ENCODE peak calls at places on chromosomes 4 and X, in four cellular contexts. H is transverse colon, S is suprapubic skin, Q is stomach. D is an unnamed sample.

GRCh38 chr4:11424000-11424399 is 4.7 kb downstream of the HS3ST1 start:
- DNase-seq in H (no peak), S (no peak), Q (no peak), D (no peak)

GRCh38 chrX:74119016-74119910 is 184.7 kb upstream of the ZCCHC13 start:
- DNase-seq in H (no peak), S (no peak), Q (no peak), D (no peak)

GRCh38 chr4:10703146-10703545 is 18.6 kb upstream of the CLNK start:
- DNase-seq in H (no peak), S (no peak), Q (no peak), D (no peak)

GRCh38 chr4:127470290-127470809 is 162.4 kb upstream of the INTU start:
- DNase-seq in H (no peak), S (no peak), Q (no peak), D (no peak)

GRCh38 chr4:165864228-165864627 is 8.8 kb upstream of the TLL1 start:
- DNase-seq in H (no peak), S (no peak), Q (no peak), D (no peak)

GRCh38 chrX:110287605-110288004 is 30.3 kb downstream of the AMMECR1 start:
- DNase-seq in H (no peak), S (no peak), Q (no peak), D (no peak)

GRCh38 chrX:41335590-41336331 is 1.8 kb downstream of the DDX3X start:
- DNase-seq in H (no peak), S (no peak), Q (no peak), D (no peak)

GRCh38 chr4:111537165-111537564 is 608.1 kb upstream of the FAM241A start:
- DNase-seq in H (no peak), S (no peak), Q (no peak), D (no peak)

GRCh38 chrX:133527415-133527814 is 112.1 kb upstream of the GPC4 start:
- DNase-seq in H (no peak), S (no peak), Q (no peak), D (no peak)

GRCh38 chr4:2041234-2042130 is 17.6 kb upstream of the NAT8L start:
- DNase-seq in H (peak; percentile 86), S (peak; percentile 86), Q (peak; percentile 80), D (peak; percentile 91)

GRCh38 chr4:13481569-13481968 is 2.6 kb downstream of the RAB28 start:
- DNase-seq in H (no peak), S (no peak), Q (no peak), D (no peak)

GRCh38 chrX:139077303-139078131 is 366.0 kb upstream of the FGF13 start:
- DNase-seq in H (no peak), S (no peak), Q (no peak), D (no peak)

GRCh38 chr4:76061977-76062376 is 12.5 kb upstream of the ART3 start:
- DNase-seq in H (no peak), S (no peak), Q (no peak), D (no peak)

GRCh38 chr4:1055721-1056590 is 44.5 kb downstream of the FGFRL1 start:
- DNase-seq in H (peak; percentile 63), S (peak; percentile 80), Q (peak; percentile 54), D (no peak)

GRCh38 chrX:121301356-121301755 is 253.9 kb downstream of the GLUD2 start:
- DNase-seq in H (no peak), S (no peak), Q (no peak), D (no peak)

GRCh38 chr4:53043900-53044650 is 182.0 kb downstream of the RASL11B start:
- DNase-seq in H (no peak), S (no peak), Q (no peak), D (no peak)

GRCh38 chr4:65943076-65943475 is 272.8 kb upstream of the EPHA5 start:
- DNase-seq in H (no peak), S (no peak), Q (no peak), D (no peak)

GRCh38 chr4:2823301-2823670 is 20.4 kb upstream of the ADD1 start:
- DNase-seq in H (no peak), S (peak; percentile 55), Q (no peak), D (no peak)

GRCh38 chr4:85543832-85544231 is 68.9 kb downstream of the ARHGAP24 start:
- DNase-seq in H (no peak), S (no peak), Q (no peak), D (no peak)

GRCh38 chr4:4541040-4541631 is 712 bp downstream of the STX18 start:
- DNase-seq in H (peak; percentile 46), S (no peak), Q (peak; percentile 28), D (no peak)

GRCh38 chr4:6472008-6472386 is 417 bp downstream of the PPP2R2C start:
- DNase-seq in H (no peak), S (peak; percentile 70), Q (no peak), D (peak; percentile 64)

GRCh38 chr4:156865391-156865790 is 106.2 kb downstream of the PDGFC start:
- DNase-seq in H (no peak), S (no peak), Q (no peak), D (no peak)

GRCh38 chr4:23945521-23946017 is 55.7 kb upstream of the PPARGC1A start:
- DNase-seq in H (peak; percentile 16), S (peak; percentile 83), Q (peak; percentile 73), D (no peak)

GRCh38 chr4:144582105-144582850 is 63.7 kb upstream of the HHIP start:
- DNase-seq in H (no peak), S (no peak), Q (no peak), D (no peak)

GRCh38 chrX:143429021-143429570 is 88.2 kb downstream of the SPANXN3 start:
- DNase-seq in H (no peak), S (no peak), Q (no peak), D (no peak)

GRCh38 chr4:183698909-183699308 is 39.8 kb downstream of the TRAPPC11 start:
- DNase-seq in H (no peak), S (no peak), Q (no peak), D (no peak)
- TF ChIP-seq POLR2AphosphoS5 in H (no peak), S (no peak), Q (no peak), D (no peak)

GRCh38 chr4:172155838-172156345 is 342.7 kb downstream of the GALNTL6 start:
- DNase-seq in H (no peak), S (no peak), Q (no peak), D (no peak)

GRCh38 chr4:172149329-172149728 is 336.1 kb downstream of the GALNTL6 start:
- DNase-seq in H (no peak), S (no peak), Q (no peak), D (no peak)

GRCh38 chr4:172152284-172152683 is 339.1 kb downstream of the GALNTL6 start:
- DNase-seq in H (no peak), S (no peak), Q (no peak), D (no peak)

GRCh38 chr4:172147702-172148101 is 334.5 kb downstream of the GALNTL6 start:
- DNase-seq in H (no peak), S (no peak), Q (no peak), D (no peak)

DNA sequence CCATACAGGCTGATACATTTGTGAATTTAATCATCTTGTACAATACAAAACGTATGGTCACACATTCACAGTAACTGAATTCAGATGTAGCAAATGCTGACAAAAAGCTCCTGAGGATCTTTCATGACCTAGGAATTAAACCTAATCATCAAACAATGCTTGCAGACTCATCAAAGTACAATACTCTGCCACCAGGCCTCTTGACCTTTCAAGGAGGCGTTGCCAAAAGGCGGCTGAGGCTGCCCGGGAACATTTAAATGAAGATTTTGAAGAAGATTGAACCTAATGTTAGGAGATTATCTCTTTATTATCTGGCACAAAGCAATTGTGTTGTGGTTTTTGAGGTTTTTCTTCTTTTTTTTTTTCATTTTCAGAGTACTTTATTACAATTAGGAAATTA is 340.5 kb downstream of the GALNTL6 start:
- DNase-seq in H (no peak), S (no peak), Q (no peak), D (no peak)
- TF ChIP-seq POLR2A in H (no peak), S (no peak), Q (no peak), D (no peak)

GRCh38 chrX:38806054-38806389 is 4.8 kb downstream of the MID1IP1 start:
- DNase-seq in H (no peak), S (no peak), Q (no peak), D (no peak)
- TF ChIP-seq CTCF in H (no peak), S (no peak), Q (no peak), D (no peak)

GRCh38 chr4:101279377-101279871 is 67.9 kb downstream of the PPP3CA start:
- DNase-seq in H (no peak), S (no peak), Q (no peak), D (no peak)
- TF ChIP-seq POLR2AphosphoS5 in H (peak; percentile 13), S (no peak), Q (no peak), D (no peak)

GRCh38 chr4:128757712-128758111 is 51.8 kb upstream of the JADE1 start:
- DNase-seq in H (no peak), S (no peak), Q (peak; percentile 43), D (no peak)
- TF ChIP-seq POLR2A in H (no peak), S (no peak), Q (no peak), D (no peak)

DNA sequence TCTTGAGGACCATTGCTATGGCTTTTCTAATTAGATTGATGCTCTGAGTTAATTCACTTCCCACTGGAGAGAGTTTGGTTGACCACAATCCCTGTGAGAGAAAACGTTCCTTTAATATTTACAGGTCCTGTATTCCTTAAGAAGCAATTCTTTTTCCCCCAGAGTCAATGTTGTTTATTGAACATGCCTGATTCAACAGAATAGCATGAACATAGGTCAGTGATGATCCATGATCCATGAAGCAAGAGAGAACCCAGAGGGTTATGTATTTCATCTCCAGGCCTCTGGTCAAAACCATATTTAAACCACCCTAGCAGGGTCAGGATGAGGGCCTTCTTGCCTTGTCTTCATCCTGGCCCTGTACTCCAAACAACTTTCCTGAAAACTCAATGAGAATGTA is 39.4 kb upstream of the EFHC2 start:
- DNase-seq in H (no peak), S (no peak), Q (no peak), D (no peak)
- TF ChIP-seq CTCF in H (no peak), S (no peak), Q (no peak), D (no peak)

GRCh38 chrX:123961268-123962005 is at the start of gene STAG2:
- DNase-seq in H (peak; percentile 77), S (no peak), Q (peak; percentile 70), D (no peak)
- TF ChIP-seq POLR2AphosphoS5 in H (peak; percentile 30), S (no peak), Q (no peak), D (no peak)

GRCh38 chrX:11758400-11759171 is 549 bp downstream of the MSL3 start:
- DNase-seq in H (peak; percentile 88), S (peak; percentile 87), Q (peak; percentile 87), D (no peak)
- TF ChIP-seq POLR2A in H (peak; percentile 24), S (no peak), Q (no peak), D (peak; percentile 11)

D was measured in vagina.